ENCODE peak calls at places on chromosomes 1 and 21, in eight cellular contexts. N is H9, G is GM23248, Z is fibroblast of lung, O is HepG2, M is Karpas-422, K is K562, A is mesendoderm. C is an unnamed sample.

GRCh38 chr21:42153046-42153685 is 65.8 kb upstream of the ABCG1 start:
- DNase-seq in N (peak; percentile 22), G (no peak), Z (no peak), O (no peak), M (no peak), K (no peak), A (no peak), C (no peak)

GRCh38 chr1:172833956-172834355 is 175.1 kb downstream of the FASLG start:
- DNase-seq in N (no peak), G (peak; percentile 53), Z (no peak), O (no peak), M (no peak), K (no peak), A (no peak), C (no peak)

GRCh38 chr1:9165396-9165795 is 36.5 kb upstream of the GPR157 start:
- DNase-seq in N (no peak), G (no peak), Z (no peak), O (no peak), M (no peak), K (no peak), A (peak; percentile 48), C (no peak)

GRCh38 chr1:160665330-160666078 is 18.7 kb upstream of the SLAMF1 start:
- DNase-seq in N (no peak), G (no peak), Z (no peak), O (no peak), M (no peak), K (peak; percentile 29), A (peak; percentile 99), C (no peak)

GRCh38 chr1:156682166-156682890 is 5.1 kb upstream of the NES start:
- DNase-seq in N (peak; percentile 77), G (no peak), Z (no peak), O (no peak), M (no peak), K (no peak), A (peak; percentile 82), C (no peak)

GRCh38 chr1:236103059-236103458 is 38.2 kb upstream of the NID1 start:
- DNase-seq in N (peak; percentile 76), G (no peak), Z (no peak), O (no peak), M (no peak), K (no peak), A (peak; percentile 33), C (no peak)

GRCh38 chr1:27959792-27960603 is at the start of gene XKR8:
- DNase-seq in N (peak; percentile 90), G (peak; percentile 85), Z (peak; percentile 73), O (peak; percentile 23), M (peak; percentile 94), K (peak; percentile 86), A (peak; percentile 94), C (peak; percentile 55)

GRCh38 chr1:115179397-115179835 is 90.1 kb upstream of the TSPAN2 start:
- DNase-seq in N (no peak), G (peak; percentile 99), Z (peak; percentile 85), O (peak; percentile 38), M (no peak), K (peak; percentile 77), A (peak; percentile 70), C (peak; percentile 99)

GRCh38 chr1:225735252-225736149 is 42.1 kb upstream of the SRP9 start:
- DNase-seq in N (no peak), G (peak; percentile 99), Z (peak; percentile 98), O (peak; percentile 72), M (no peak), K (no peak), A (peak; percentile 37), C (peak; percentile 98)

GRCh38 chr21:22535630-22536029 is 1537.4 kb downstream of the NCAM2 start:
- DNase-seq in N (no peak), G (no peak), Z (no peak), O (no peak), M (no peak), K (no peak), A (no peak), C (no peak)

GRCh38 chr1:200275816-200276453 is 133.9 kb downstream of the ZNF281 start:
- DNase-seq in N (no peak), G (no peak), Z (no peak), O (no peak), M (no peak), K (no peak), A (no peak), C (no peak)

GRCh38 chr1:65195495-65196417 is 47.8 kb downstream of the AK4 start:
- DNase-seq in N (no peak), G (peak; percentile 87), Z (peak; percentile 67), O (no peak), M (no peak), K (peak; percentile 31), A (no peak), C (peak; percentile 83)

GRCh38 chr1:243727503-243728191 is 122.4 kb downstream of the AKT3 start:
- DNase-seq in N (no peak), G (no peak), Z (no peak), O (no peak), M (peak; percentile 63), K (no peak), A (no peak), C (no peak)

GRCh38 chr21:17454315-17455027 is 58.4 kb upstream of the CXADR start:
- DNase-seq in N (peak; percentile 92), G (peak; percentile 82), Z (peak; percentile 88), O (peak; percentile 91), M (no peak), K (peak; percentile 34), A (peak; percentile 97), C (peak; percentile 87)

GRCh38 chr1:5501206-5501980 is 490.8 kb downstream of the NPHP4 start:
- DNase-seq in N (no peak), G (no peak), Z (no peak), O (no peak), M (no peak), K (no peak), A (no peak), C (no peak)

GRCh38 chr21:28436286-28436932 is 556.3 kb downstream of the LTN1 start:
- DNase-seq in N (no peak), G (peak; percentile 81), Z (peak; percentile 51), O (no peak), M (no peak), K (no peak), A (peak; percentile 2), C (peak; percentile 74)

GRCh38 chr1:86466986-86467385 is 1.7 kb upstream of the CLCA1 start:
- DNase-seq in N (no peak), G (peak; percentile 64), Z (no peak), O (no peak), M (no peak), K (no peak), A (no peak), C (no peak)

GRCh38 chr1:1165485-1165884 is 8.2 kb upstream of the TTLL10 start:
- DNase-seq in N (no peak), G (no peak), Z (no peak), O (no peak), M (no peak), K (no peak), A (no peak), C (no peak)
- H3K9ac ChIP-seq in N (no peak overlapping the region), G (no peak overlapping the region), Z (no peak overlapping the region), O (peak overlapping the region; percentile 63), M (no peak overlapping the region), K (no peak overlapping the region), A (no peak overlapping the region), C (no peak overlapping the region)

GRCh38 chr1:89823679-89824292 is 3.0 kb downstream of the LRRC8D start:
- DNase-seq in N (no peak), G (peak; percentile 3), Z (no peak), O (no peak), M (no peak), K (peak; percentile 29), A (no peak), C (no peak)

GRCh38 chr1:89820423-89821321 is at the start of gene LRRC8D:
- DNase-seq in N (peak; percentile 93), G (peak; percentile 88), Z (peak; percentile 73), O (peak; percentile 79), M (peak; percentile 90), K (peak; percentile 88), A (peak; percentile 93), C (peak; percentile 67)

GRCh38 chr1:89821322-89822108 is 683 bp downstream of the LRRC8D start:
- DNase-seq in N (peak; percentile 66), G (peak; percentile 68), Z (peak; percentile 20), O (peak; percentile 62), M (peak; percentile 90), K (peak; percentile 80), A (peak; percentile 79), C (no peak)

GRCh38 chr1:89822109-89822962 is 1.5 kb downstream of the LRRC8D start:
- DNase-seq in N (peak; percentile 41), G (no peak), Z (no peak), O (no peak), M (no peak), K (peak; percentile 42), A (no peak), C (no peak)

DNA sequence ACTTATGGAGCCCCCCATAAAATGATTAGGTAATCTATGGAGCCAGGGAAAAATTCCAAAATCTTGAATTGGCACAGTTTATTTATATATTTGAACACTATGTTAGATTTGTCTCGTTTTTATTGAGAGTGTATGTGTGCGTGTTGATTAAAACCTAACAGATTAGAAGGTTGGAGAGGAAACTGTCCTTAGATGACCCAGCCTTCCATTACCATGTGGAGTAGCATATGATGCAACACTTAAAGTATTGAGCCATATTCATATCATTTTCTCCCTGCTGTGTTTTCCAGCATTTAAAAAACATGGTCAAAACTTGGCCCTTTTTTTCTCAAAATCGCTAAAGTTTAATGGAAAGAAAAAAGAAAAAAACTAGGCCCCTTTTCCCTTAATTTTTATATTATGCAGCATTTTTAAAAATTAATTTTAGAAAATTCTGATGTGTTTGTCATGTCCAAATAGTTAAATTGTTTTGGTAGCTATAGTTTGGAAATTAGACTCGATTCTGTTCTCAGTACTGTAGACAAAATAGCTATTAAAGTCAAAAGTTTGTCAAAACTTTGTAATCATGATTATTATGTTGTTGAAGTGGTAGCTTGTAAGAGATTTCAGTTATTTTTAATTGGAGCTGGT is 2.3 kb downstream of the LRRC8D start:
- DNase-seq in N (no peak), G (peak; percentile 71), Z (peak; percentile 77), O (no peak), M (no peak), K (no peak), A (no peak), C (no peak)
- H3K9ac ChIP-seq in N (no peak overlapping the region), G (peak overlapping the region; percentile 27), Z (no peak overlapping the region), O (peak overlapping the region; percentile 92), M (no peak overlapping the region), K (peak overlapping the region; percentile 85), A (no peak overlapping the region), C (no peak overlapping the region)

GRCh38 chr1:185670187-185670627 is 64.0 kb upstream of the HMCN1 start:
- DNase-seq in N (no peak), G (peak; percentile 71), Z (peak; percentile 54), O (no peak), M (peak; percentile 82), K (no peak), A (peak; percentile 68), C (peak; percentile 27)
- H3K9ac ChIP-seq in N (no peak overlapping the region), G (no peak overlapping the region), Z (no peak overlapping the region), O (no peak overlapping the region), M (no peak overlapping the region), K (no peak overlapping the region), A (no peak overlapping the region), C (no peak overlapping the region)

DNA sequence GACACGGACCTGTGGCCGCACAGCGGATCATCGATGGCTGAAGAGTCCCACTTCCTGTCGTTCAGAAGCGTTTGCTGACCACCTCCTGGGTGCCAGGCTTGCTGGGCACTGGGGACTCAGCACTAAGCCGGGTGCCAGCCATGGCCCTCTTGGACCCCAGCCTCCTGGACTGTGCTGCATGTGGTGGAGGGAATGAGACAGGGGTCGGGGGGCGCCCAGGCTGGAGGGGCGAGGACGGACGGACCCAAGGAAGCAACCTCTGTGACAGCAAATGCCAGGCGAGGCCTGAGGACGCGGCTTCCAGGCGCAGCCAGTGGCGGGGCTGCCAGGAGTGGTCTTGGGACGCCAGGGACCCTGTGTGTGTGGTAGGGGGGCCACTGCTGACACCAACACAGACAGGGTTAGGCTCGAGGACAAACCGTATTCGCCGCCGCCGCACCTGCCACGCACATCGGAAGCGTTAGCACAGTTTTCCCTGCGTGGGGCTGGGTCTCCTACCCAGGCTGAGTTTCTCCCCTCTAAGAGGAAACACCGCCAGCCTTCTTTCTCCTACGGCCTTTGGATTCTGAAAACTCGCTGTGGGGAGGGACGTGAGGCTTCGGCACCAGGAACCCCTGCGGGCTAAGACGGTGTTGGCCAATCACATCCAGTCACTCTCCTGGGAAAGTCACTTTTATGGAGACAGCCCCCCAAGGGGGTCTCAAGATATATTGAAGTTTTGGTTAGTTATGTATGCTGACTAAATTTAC is 3.1 kb upstream of the MXRA8 start:
- DNase-seq in N (no peak), G (no peak), Z (no peak), O (no peak), M (no peak), K (no peak), A (no peak), C (no peak)
- H3K9ac ChIP-seq in N (no peak overlapping the region), G (peak overlapping the region; percentile 82), Z (peak overlapping the region; percentile 9), O (peak overlapping the region; percentile 48), M (no peak overlapping the region), K (no peak overlapping the region), A (no peak overlapping the region), C (peak overlapping the region; percentile 47)